ENCODE peak calls at places on chromosomes 12 and 14, in six cellular contexts. D, R, J, K, G and U are unnamed samples.
A peak's percentile ranks its signal among the peaks of the same experiment; 100 is the strongest.

GRCh38 chr14:104378636-104379225 is 200.8 kb upstream of the C14orf180 start:
- DNase-seq in K (no peak), J (peak; percentile 23), R (no peak), D (no peak), G (no peak), U (no peak)

GRCh38 chr14:81536125-81536771 is 2.6 kb upstream of the SEL1L start:
- DNase-seq in R (no peak), G (no peak), K (no peak), D (no peak), J (no peak), U (no peak)

GRCh38 chr14:100392266-100392850 is 69.2 kb downstream of the SLC25A47 start:
- DNase-seq in J (no peak), D (no peak), R (no peak), G (no peak), K (no peak), U (no peak)

GRCh38 chr14:40981247-40981646 is 625.4 kb upstream of the LRFN5 start:
- DNase-seq in R (no peak), K (no peak), J (no peak), G (no peak), D (no peak), U (no peak)

GRCh38 chr14:98223106-98223505 is 1048.9 kb downstream of the BCL11B start:
- DNase-seq in R (no peak), J (no peak), K (no peak), D (no peak), G (no peak), U (no peak)

GRCh38 chr12:66387067-66387466 is 84.8 kb downstream of the HELB start:
- DNase-seq in J (no peak), D (no peak), G (no peak), R (no peak), K (no peak), U (no peak)

GRCh38 chr12:32644455-32644854 is 34.6 kb upstream of the DNM1L start:
- DNase-seq in R (no peak), J (no peak), D (no peak), G (no peak), K (no peak), U (no peak)

GRCh38 chr12:32756476-32757158 is 920 bp upstream of the YARS2 start:
- DNase-seq in K (no peak), J (peak; percentile 40), G (no peak), R (no peak), D (no peak), U (peak; percentile 7)

GRCh38 chr12:1544991-1545700 is 49.2 kb downstream of the FBXL14 start:
- DNase-seq in J (no peak), D (no peak), G (peak; percentile 20), R (no peak), K (no peak), U (no peak)

GRCh38 chr14:99513946-99514551 is 32.8 kb downstream of the CCNK start:
- DNase-seq in G (no peak), K (no peak), D (no peak), J (no peak), R (peak; percentile 5), U (no peak)

GRCh38 chr14:55553791-55554190 is 26.2 kb upstream of the KTN1 start:
- DNase-seq in J (no peak), R (no peak), G (no peak), D (no peak), K (no peak), U (no peak)

GRCh38 chr12:43869184-43869583 is 33.3 kb downstream of the TMEM117 start:
- DNase-seq in J (no peak), G (no peak), K (no peak), D (no peak), R (no peak), U (no peak)

GRCh38 chr12:4829793-4830162 is 79.9 kb upstream of the KCNA1 start:
- DNase-seq in K (no peak), J (no peak), G (no peak), R (no peak), D (no peak), U (no peak)

GRCh38 chr14:69118313-69118712 is 34.6 kb downstream of the DCAF5 start:
- DNase-seq in R (no peak), K (no peak), G (no peak), J (no peak), D (no peak), U (no peak)
- H3K4me1 ChIP-seq in R (no peaks in the 10 kb centered on the region), K (peaks cover 9% of the 10 kb centered on the region), G (peaks cover 31% of the 10 kb centered on the region), J (no peaks in the 10 kb centered on the region), D (peaks cover 29% of the 10 kb centered on the region), U (no peaks in the 10 kb centered on the region)

GRCh38 chr12:77682488-77682887 is 148.2 kb upstream of the NAV3 start:
- DNase-seq in D (no peak), K (no peak), R (no peak), G (no peak), J (no peak), U (no peak)

GRCh38 chr12:77685906-77686305 is 144.8 kb upstream of the NAV3 start:
- DNase-seq in R (no peak), D (no peak), K (no peak), J (no peak), G (no peak), U (no peak)

GRCh38 chr12:77686760-77687159 is 143.9 kb upstream of the NAV3 start:
- DNase-seq in K (no peak), D (no peak), R (no peak), G (no peak), J (no peak), U (no peak)

GRCh38 chr12:77687346-77687745 is 143.3 kb upstream of the NAV3 start:
- DNase-seq in D (no peak), G (no peak), J (no peak), R (no peak), K (no peak), U (no peak)

GRCh38 chr12:77685112-77685511 is 145.6 kb upstream of the NAV3 start:
- DNase-seq in G (no peak), K (peak; percentile 39), J (peak; percentile 85), R (peak; percentile 84), D (no peak), U (peak; percentile 27)
- TF ChIP-seq CTCF in G (peak; percentile 63), K (peak; percentile 16), J (peak; percentile 81), R (peak; percentile 82), D (no peak), U (no peak)

GRCh38 chr12:120037851-120038250 is 48.8 kb downstream of the BICDL1 start:
- DNase-seq in G (no peak), J (no peak), R (no peak), D (no peak), K (no peak), U (no peak)

GRCh38 chr12:120043421-120043820 is 54.4 kb downstream of the BICDL1 start:
- DNase-seq in R (no peak), J (no peak), G (no peak), D (no peak), K (no peak), U (no peak)

GRCh38 chr12:120039711-120040110 is 50.7 kb downstream of the BICDL1 start:
- DNase-seq in D (no peak), G (no peak), K (no peak), J (peak; percentile 24), R (no peak), U (no peak)

GRCh38 chr12:120047072-120047471 is 58.0 kb downstream of the BICDL1 start:
- DNase-seq in R (no peak), J (no peak), G (no peak), D (no peak), K (no peak), U (no peak)

GRCh38 chr12:120041386-120042231 is 52.6 kb downstream of the BICDL1 start:
- DNase-seq in D (peak; percentile 15), G (no peak), K (no peak), R (no peak), J (no peak), U (no peak)
- H3K4me3 ChIP-seq in D (no peak overlapping the region), G (no peak overlapping the region), K (no peak overlapping the region), R (no peak overlapping the region), J (no peak overlapping the region), U (no peak overlapping the region)

DNA sequence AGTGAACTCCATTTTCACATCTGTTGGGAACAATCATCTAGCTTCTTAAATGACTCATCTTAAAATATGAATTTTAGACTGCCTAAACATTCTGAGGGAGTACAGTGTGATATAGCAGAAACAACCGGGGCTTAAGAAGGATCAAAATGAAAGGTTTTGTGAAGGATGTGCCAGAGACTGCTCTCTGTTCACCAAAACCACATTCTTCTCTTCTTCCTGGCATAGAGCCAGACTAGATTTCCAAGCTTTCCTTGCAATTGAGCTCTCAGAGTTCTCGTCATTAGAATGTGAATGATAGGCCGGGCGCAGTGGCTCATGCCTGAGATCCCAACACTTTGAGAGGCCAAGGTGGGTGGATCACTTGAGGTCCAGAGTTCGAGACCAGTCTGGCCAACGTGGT is 94.5 kb downstream of the LRRIQ1 start:
- DNase-seq in G (no peak), R (peak; percentile 6), D (no peak), K (no peak), J (no peak), U (no peak)
- H3K4me1 ChIP-seq in G (no peaks in the 10 kb centered on the region), R (no peaks in the 10 kb centered on the region), D (no peaks in the 10 kb centered on the region), K (no peaks in the 10 kb centered on the region), J (no peaks in the 10 kb centered on the region), U (no peaks in the 10 kb centered on the region)

DNA sequence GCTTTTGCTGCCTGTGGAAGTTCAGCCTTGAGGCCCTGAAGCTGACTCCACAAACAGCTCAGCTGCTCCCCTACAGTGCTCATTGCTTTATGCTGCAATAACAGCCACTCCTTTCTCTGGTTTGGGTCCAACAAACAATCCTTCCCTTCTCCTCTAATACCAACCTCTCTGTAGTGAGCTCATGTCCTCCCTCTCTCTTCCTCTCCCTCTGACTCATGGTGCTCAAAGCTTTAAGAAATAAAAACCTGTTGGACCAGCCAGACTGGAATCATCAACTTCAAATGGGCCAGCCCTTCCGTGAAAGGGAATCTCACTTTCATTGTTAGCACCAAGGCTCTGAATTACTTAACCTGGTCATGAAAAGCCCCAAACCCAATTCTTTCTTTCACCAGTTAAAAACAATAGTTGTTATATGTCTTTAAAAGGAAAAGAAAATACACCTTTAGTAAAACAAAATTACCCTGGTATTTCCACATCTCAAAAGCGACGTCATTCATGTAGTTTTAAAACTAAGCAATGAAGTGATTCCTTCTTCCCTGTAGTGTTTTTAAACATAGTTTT is 126.4 kb downstream of the DUSP6 start:
- DNase-seq in R (peak; percentile 79), D (no peak), J (peak; percentile 12), G (no peak), K (peak; percentile 77), U (peak; percentile 72)
- TF ChIP-seq CTCF in R (no peak), D (no peak), J (no peak), G (no peak), K (no peak), U (no peak)

GRCh38 chr12:12683298-12683697 is 12.7 kb downstream of the GPR19 start:
- DNase-seq in J (no peak), G (no peak), K (no peak), R (no peak), D (no peak), U (no peak)
- H3K4me3 ChIP-seq in J (peak overlapping the region; percentile 87), G (no peak overlapping the region), K (no peak overlapping the region), R (no peak overlapping the region), D (no peak overlapping the region), U (no peak overlapping the region)

GRCh38 chr14:22852599-22852939 is 16.2 kb downstream of the MMP14 start:
- DNase-seq in R (no peak), J (no peak), D (no peak), G (no peak), K (no peak), U (no peak)
- H3K4me1 ChIP-seq in R (peaks cover 33% of the 10 kb centered on the region), J (peaks cover 15% of the 10 kb centered on the region), D (peaks cover 6% of the 10 kb centered on the region), G (peaks cover 54% of the 10 kb centered on the region), K (peaks cover 5% of the 10 kb centered on the region), U (peaks cover 47% of the 10 kb centered on the region)

GRCh38 chr14:90429764-90430163 is 32.9 kb downstream of the CALM1 start:
- DNase-seq in R (no peak), D (no peak), J (no peak), K (no peak), G (no peak), U (no peak)
- TF ChIP-seq CTCF in R (no peak), D (no peak), J (no peak), K (no peak), G (no peak), U (no peak)